ENCODE peak calls at places on chromosomes 12 and 14, in six cellular contexts. P, L, E, I, F and H are unnamed samples.

GRCh38 chr12:102965281-102966155 is 8.0 kb downstream of the ASCL1 start:
- DNase-seq in P (no peak), L (peak; percentile 2), E (no peak), I (no peak), F (no peak), H (no peak)

GRCh38 chr14:106459971-106460730 is 933.8 kb downstream of the TMEM121 start:
- DNase-seq in P (no peak), L (no peak), E (no peak), I (peak; percentile 11), F (peak; percentile 58), H (no peak)

GRCh38 chr14:98826618-98827017 is 445.4 kb downstream of the BCL11B start:
- DNase-seq in P (no peak), L (no peak), E (no peak), I (no peak), F (peak; percentile 5), H (no peak)

GRCh38 chr12:15638231-15638630 is 151.0 kb downstream of the EPS8 start:
- DNase-seq in P (no peak), L (no peak), E (peak; percentile 46), I (no peak), F (no peak), H (no peak)

GRCh38 chr14:93789366-93790130 is 1.3 kb upstream of the PRIMA1 start:
- DNase-seq in P (no peak), L (peak; percentile 37), E (no peak), I (no peak), F (no peak), H (no peak)

GRCh38 chr12:11705010-11705409 is 55.5 kb downstream of the ETV6 start:
- DNase-seq in P (peak; percentile 92), L (no peak), E (peak; percentile 71), I (no peak), F (no peak), H (no peak)

GRCh38 chr12:11969437-11970154 is 101.1 kb upstream of the BCL2L14 start:
- DNase-seq in P (no peak), L (no peak), E (no peak), I (no peak), F (no peak), H (no peak)

GRCh38 chr14:55913324-55914035 is 204.7 kb upstream of the PELI2 start:
- DNase-seq in P (peak; percentile 78), L (no peak), E (peak; percentile 49), I (no peak), F (no peak), H (peak; percentile 48)

GRCh38 chr14:98137626-98138025 is 1134.4 kb downstream of the BCL11B start:
- DNase-seq in P (no peak), L (no peak), E (no peak), I (no peak), F (peak; percentile 60), H (no peak)

GRCh38 chr12:48199784-48200198 is 3.3 kb downstream of the OR10AD1 start:
- DNase-seq in P (peak; percentile 50), L (no peak), E (no peak), I (no peak), F (peak; percentile 32), H (no peak)

GRCh38 chr12:104433061-104433460 is 23.7 kb upstream of the CHST11 start:
- DNase-seq in P (no peak), L (no peak), E (no peak), I (no peak), F (no peak), H (no peak)

GRCh38 chr12:22641353-22642053 is 16.5 kb downstream of the ETNK1 start:
- DNase-seq in P (no peak), L (no peak), E (no peak), I (no peak), F (no peak), H (no peak)

GRCh38 chr12:92151916-92152315 is 6.3 kb upstream of the BTG1 start:
- DNase-seq in P (no peak), L (no peak), E (no peak), I (no peak), F (no peak), H (no peak)

GRCh38 chr12:68148261-68148951 is 11.1 kb downstream of the IFNG start:
- DNase-seq in P (no peak), L (no peak), E (no peak), I (no peak), F (no peak), H (no peak)

GRCh38 chr14:103015426-103015825 is 41.9 kb downstream of the CDC42BPB start:
- DNase-seq in P (no peak), L (no peak), E (no peak), I (no peak), F (no peak), H (no peak)

GRCh38 chr12:95836630-95837239 is 22.0 kb upstream of the SNRPF start:
- DNase-seq in P (peak; percentile 27), L (no peak), E (no peak), I (no peak), F (no peak), H (no peak)

DNA sequence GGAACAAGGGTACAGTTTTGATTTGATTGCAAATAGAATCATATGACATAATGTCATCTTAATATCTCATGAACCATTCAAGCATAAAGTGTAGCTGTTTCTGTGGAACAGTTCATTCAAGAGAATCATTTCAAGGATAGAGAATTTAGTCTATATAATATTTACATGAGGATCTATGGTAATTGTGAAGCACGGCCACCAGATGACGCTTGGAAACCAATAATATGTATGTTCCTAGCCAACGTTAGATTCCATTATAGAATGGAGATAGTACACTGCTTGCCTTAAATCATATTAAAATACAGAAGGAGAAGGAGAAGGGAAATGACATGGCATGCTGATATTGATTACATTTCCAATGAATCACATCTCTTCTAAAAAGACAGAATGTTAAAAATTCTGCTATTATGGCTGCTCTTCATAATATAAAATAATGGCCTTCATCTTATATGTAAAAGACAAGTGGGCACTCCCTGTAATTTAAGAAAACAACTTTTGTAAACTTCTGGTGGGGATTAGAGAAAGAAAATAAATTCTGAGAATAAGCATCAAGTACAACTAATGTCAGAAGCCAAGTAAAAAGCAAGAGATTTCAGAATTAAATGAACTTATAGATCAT is 351.0 kb downstream of the NAV3 start:
- DNase-seq in P (peak; percentile 69), L (peak; percentile 36), E (no peak), I (no peak), F (no peak), H (no peak)
- H3K4me3 ChIP-seq in P (no peak overlapping the region), L (no peak overlapping the region), E (no peak overlapping the region), I (no peak overlapping the region), F (no peak overlapping the region), H (no peak overlapping the region)

GRCh38 chr14:23301288-23301968 is 1.2 kb downstream of the PPP1R3E start:
- DNase-seq in P (peak; percentile 99), L (peak; percentile 99), E (peak; percentile 90), I (peak; percentile 99), F (peak; percentile 99), H (peak; percentile 97)

GRCh38 chr14:23300687-23301223 is 1.9 kb downstream of the PPP1R3E start:
- DNase-seq in P (peak; percentile 28), L (peak; percentile 72), E (no peak), I (peak; percentile 71), F (no peak), H (peak; percentile 70)

GRCh38 chr14:23299558-23299957 is 3.1 kb downstream of the PPP1R3E start:
- DNase-seq in P (peak; percentile 73), L (peak; percentile 58), E (no peak), I (no peak), F (no peak), H (no peak)

GRCh38 chr14:23299186-23299521 is 3.5 kb downstream of the PPP1R3E start:
- DNase-seq in P (no peak), L (no peak), E (no peak), I (no peak), F (no peak), H (no peak)

DNA sequence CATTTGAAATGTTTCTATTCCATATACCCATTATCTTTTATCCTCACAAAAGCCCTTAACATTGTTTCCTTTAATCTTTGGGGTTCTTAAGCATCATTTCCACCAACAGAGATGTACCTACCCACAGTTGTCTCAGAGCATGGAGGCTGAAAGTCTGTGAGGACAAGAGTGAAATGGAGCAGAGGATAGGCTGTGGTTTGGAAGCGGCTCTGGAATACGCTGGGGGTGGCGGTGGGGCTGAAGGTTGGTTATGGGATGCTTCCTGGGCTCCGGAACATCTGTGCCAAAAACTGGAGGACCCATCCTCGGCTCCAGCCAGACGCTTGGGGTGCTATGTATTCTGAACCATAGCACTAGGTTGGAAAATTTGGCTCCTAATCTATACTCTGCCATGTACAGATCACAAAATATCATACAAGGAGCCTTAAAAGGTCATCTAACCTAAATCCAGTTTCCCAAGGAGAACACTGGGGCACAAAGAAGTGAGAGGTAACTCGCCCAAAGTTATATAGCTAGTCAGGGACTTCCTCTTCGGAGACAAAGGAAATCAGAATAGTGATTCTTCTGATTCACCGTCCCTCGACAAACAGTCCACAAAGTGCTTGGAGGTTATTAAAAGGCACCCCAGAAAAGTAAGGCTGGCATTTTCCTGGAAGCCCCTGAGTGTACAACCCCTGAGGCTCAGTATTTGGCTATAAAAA is 2.5 kb downstream of the PPP1R3E start:
- DNase-seq in P (no peak), L (no peak), E (no peak), I (no peak), F (no peak), H (no peak)
- H3K4me3 ChIP-seq in P (peak overlapping the region; percentile 82), L (peak overlapping the region; percentile 54), E (peak overlapping the region; percentile 77), I (peak overlapping the region; percentile 68), F (peak overlapping the region; percentile 79), H (peak overlapping the region; percentile 78)

GRCh38 chr12:109770861-109771670 is 57.4 kb downstream of the FAM222A start:
- DNase-seq in P (no peak), L (no peak), E (no peak), I (no peak), F (no peak), H (no peak)

GRCh38 chr12:109773384-109774011 is 59.7 kb downstream of the TRPV4 start:
- DNase-seq in P (no peak), L (no peak), E (no peak), I (no peak), F (no peak), H (peak; percentile 26)

GRCh38 chr12:109770104-109770860 is 56.7 kb downstream of the FAM222A start:
- DNase-seq in P (no peak), L (no peak), E (no peak), I (no peak), F (no peak), H (no peak)

GRCh38 chr12:109771746-109772621 is 58.4 kb downstream of the FAM222A start:
- DNase-seq in P (no peak), L (no peak), E (no peak), I (no peak), F (no peak), H (no peak)

GRCh38 chr12:109772622-109773321 is 59.1 kb downstream of the FAM222A start:
- DNase-seq in P (no peak), L (no peak), E (no peak), I (no peak), F (no peak), H (no peak)
- H3K4me3 ChIP-seq in P (no peak overlapping the region), L (no peak overlapping the region), E (no peak overlapping the region), I (no peak overlapping the region), F (no peak overlapping the region), H (peak overlapping the region; percentile 42)

GRCh38 chr12:106303202-106303820 is 778 bp downstream of the TCP11L2 start:
- DNase-seq in P (peak; percentile 88), L (peak; percentile 86), E (no peak), I (peak; percentile 93), F (peak; percentile 99), H (peak; percentile 77)

GRCh38 chr12:106302401-106303201 is at the start of gene TCP11L2:
- DNase-seq in P (peak; percentile 79), L (peak; percentile 90), E (no peak), I (peak; percentile 93), F (peak; percentile 95), H (peak; percentile 84)

GRCh38 chr12:106304001-106304421 is 1.5 kb downstream of the TCP11L2 start:
- DNase-seq in P (no peak), L (no peak), E (no peak), I (no peak), F (no peak), H (no peak)

GRCh38 chr12:106305376-106305775 is 2.8 kb downstream of the TCP11L2 start:
- DNase-seq in P (no peak), L (no peak), E (no peak), I (no peak), F (no peak), H (peak; percentile 63)

GRCh38 chr12:106304797-106305196 is 2.3 kb downstream of the TCP11L2 start:
- DNase-seq in P (no peak), L (no peak), E (no peak), I (no peak), F (no peak), H (no peak)
- H3K4me3 ChIP-seq in P (no peak overlapping the region), L (no peak overlapping the region), E (no peak overlapping the region), I (peak overlapping the region; percentile 89), F (no peak overlapping the region), H (peak overlapping the region; percentile 73)